ENCODE peak calls at places on chromosome X, in five cellular contexts. One of them, this sample, is unnamed.
A peak's percentile ranks its signal among the peaks of the same experiment; 100 is the strongest.

GRCh38 chrX:70481424-70481823 is 36.8 kb downstream of the DLG3 start:
- DNase-seq in stomach: no peak
- DNase-seq in bronchial epithelial cell: peak; percentile 46
- DNase-seq in mucosa of descending colon: no peak
- DNase-seq in AG04450: no peak
- DNase-seq in this sample: no peak

GRCh38 chrX:149060921-149061320 is 444.2 kb downstream of the IDS start:
- DNase-seq in stomach: no peak
- DNase-seq in bronchial epithelial cell: peak; percentile 7
- DNase-seq in mucosa of descending colon: no peak
- DNase-seq in AG04450: no peak
- DNase-seq in this sample: no peak

GRCh38 chrX:68826113-68826980 is 2.5 kb upstream of the EFNB1 start:
- DNase-seq in stomach: no peak
- DNase-seq in bronchial epithelial cell: peak; percentile 52
- DNase-seq in mucosa of descending colon: no peak
- DNase-seq in AG04450: no peak
- DNase-seq in this sample: no peak

GRCh38 chrX:147226801-147227200 is 412.3 kb upstream of the CXorf51A start:
- DNase-seq in stomach: no peak
- DNase-seq in bronchial epithelial cell: no peak
- DNase-seq in mucosa of descending colon: no peak
- DNase-seq in AG04450: no peak
- DNase-seq in this sample: no peak

GRCh38 chrX:74450803-74451449 is 29.6 kb downstream of the SLC16A2 start:
- DNase-seq in stomach: no peak
- DNase-seq in bronchial epithelial cell: peak; percentile 94
- DNase-seq in mucosa of descending colon: no peak
- DNase-seq in AG04450: peak; percentile 78
- DNase-seq in this sample: no peak

GRCh38 chrX:31499120-31499519 is 427.3 kb upstream of the FTHL17 start:
- DNase-seq in stomach: no peak
- DNase-seq in bronchial epithelial cell: peak; percentile 64
- DNase-seq in mucosa of descending colon: no peak
- DNase-seq in AG04450: no peak
- DNase-seq in this sample: no peak

GRCh38 chrX:39067866-39068265 is 266.6 kb downstream of the MID1IP1 start:
- DNase-seq in stomach: no peak
- DNase-seq in bronchial epithelial cell: no peak
- DNase-seq in mucosa of descending colon: no peak
- DNase-seq in AG04450: no peak
- DNase-seq in this sample: no peak

GRCh38 chrX:30930679-30931078 is 41.6 kb upstream of the TAB3 start:
- DNase-seq in stomach: no peak
- DNase-seq in bronchial epithelial cell: no peak
- DNase-seq in mucosa of descending colon: no peak
- DNase-seq in AG04450: no peak
- DNase-seq in this sample: no peak

GRCh38 chrX:21741378-21741777 is 16.5 kb downstream of the SMPX start:
- DNase-seq in stomach: no peak
- DNase-seq in bronchial epithelial cell: no peak
- DNase-seq in mucosa of descending colon: no peak
- DNase-seq in AG04450: no peak
- DNase-seq in this sample: no peak

GRCh38 chrX:119218198-119218597 is 17.9 kb upstream of the PGRMC1 start:
- DNase-seq in stomach: no peak
- DNase-seq in bronchial epithelial cell: peak; percentile 22
- DNase-seq in mucosa of descending colon: no peak
- DNase-seq in AG04450: no peak
- DNase-seq in this sample: no peak

GRCh38 chrX:134546187-134546586 is 86.2 kb downstream of the HPRT1 start:
- DNase-seq in stomach: no peak
- DNase-seq in bronchial epithelial cell: no peak
- DNase-seq in mucosa of descending colon: no peak
- DNase-seq in AG04450: no peak
- DNase-seq in this sample: no peak

GRCh38 chrX:134545524-134545923 is 85.6 kb downstream of the HPRT1 start:
- DNase-seq in stomach: no peak
- DNase-seq in bronchial epithelial cell: no peak
- DNase-seq in mucosa of descending colon: no peak
- DNase-seq in AG04450: no peak
- DNase-seq in this sample: no peak

GRCh38 chrX:134548257-134548732 is 88.3 kb downstream of the HPRT1 start:
- DNase-seq in stomach: no peak
- DNase-seq in bronchial epithelial cell: no peak
- DNase-seq in mucosa of descending colon: no peak
- DNase-seq in AG04450: no peak
- DNase-seq in this sample: no peak

GRCh38 chrX:134548844-134549205 is 88.9 kb downstream of the HPRT1 start:
- DNase-seq in stomach: no peak
- DNase-seq in bronchial epithelial cell: no peak
- DNase-seq in mucosa of descending colon: peak; percentile 28
- DNase-seq in AG04450: no peak
- DNase-seq in this sample: no peak

DNA sequence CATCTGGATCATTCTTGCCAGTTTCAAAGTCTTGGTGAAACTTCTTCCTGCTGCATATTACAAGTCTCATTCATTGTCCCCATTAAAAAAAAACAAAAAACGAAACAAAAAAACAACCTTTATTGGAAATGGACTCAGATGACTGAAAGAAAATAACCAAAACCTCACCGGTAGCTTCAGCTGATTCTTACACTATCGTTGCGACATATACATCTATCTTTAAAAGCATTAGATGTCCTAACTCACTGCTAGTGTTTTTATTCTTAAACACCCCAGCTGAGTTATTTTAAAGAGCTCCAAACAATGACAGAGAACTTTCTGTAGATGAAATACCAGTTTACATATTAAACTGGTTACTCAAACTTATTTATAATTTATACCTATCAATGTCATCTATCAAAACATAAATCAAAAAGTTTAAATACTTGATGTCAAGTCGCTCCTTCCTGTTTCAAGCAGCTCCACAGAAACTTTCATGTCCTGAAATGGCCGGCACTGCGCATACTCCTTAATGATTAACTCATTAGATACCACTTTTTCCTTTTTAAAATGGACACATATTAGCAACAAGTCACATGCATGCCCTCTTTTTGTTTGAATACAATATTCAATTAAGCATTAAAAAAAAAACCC is 87.2 kb downstream of the HPRT1 start:
- DNase-seq in stomach: no peak
- DNase-seq in bronchial epithelial cell: no peak
- DNase-seq in mucosa of descending colon: no peak
- DNase-seq in AG04450: no peak
- DNase-seq in this sample: no peak
- H3K4me3 ChIP-seq in stomach: no peak overlapping the region
- H3K4me3 ChIP-seq in bronchial epithelial cell: no peak overlapping the region
- H3K4me3 ChIP-seq in mucosa of descending colon: no peak overlapping the region
- H3K4me3 ChIP-seq in AG04450: peak overlapping the region; percentile 80
- H3K4me3 ChIP-seq in this sample: no peak overlapping the region

GRCh38 chrX:71618787-71619186 is 476 bp upstream of the CXCR3 start:
- DNase-seq in stomach: no peak
- DNase-seq in bronchial epithelial cell: no peak
- DNase-seq in mucosa of descending colon: no peak
- DNase-seq in AG04450: no peak
- DNase-seq in this sample: no peak
- H3K4me3 ChIP-seq in stomach: no peak overlapping the region
- H3K4me3 ChIP-seq in bronchial epithelial cell: no peak overlapping the region
- H3K4me3 ChIP-seq in mucosa of descending colon: no peak overlapping the region
- H3K4me3 ChIP-seq in AG04450: no peak overlapping the region
- H3K4me3 ChIP-seq in this sample: peak overlapping the region; percentile 52

GRCh38 chrX:134173541-134174272 is 63.3 kb upstream of the CCDC160 start:
- DNase-seq in stomach: no peak
- DNase-seq in bronchial epithelial cell: no peak
- DNase-seq in mucosa of descending colon: no peak
- DNase-seq in AG04450: no peak
- DNase-seq in this sample: peak; percentile 16
- H3K4me3 ChIP-seq in stomach: peak overlapping the region; percentile 68
- H3K4me3 ChIP-seq in bronchial epithelial cell: no peak overlapping the region
- H3K4me3 ChIP-seq in mucosa of descending colon: no peak overlapping the region
- H3K4me3 ChIP-seq in AG04450: no peak overlapping the region
- H3K4me3 ChIP-seq in this sample: peak overlapping the region; percentile 57

DNA sequence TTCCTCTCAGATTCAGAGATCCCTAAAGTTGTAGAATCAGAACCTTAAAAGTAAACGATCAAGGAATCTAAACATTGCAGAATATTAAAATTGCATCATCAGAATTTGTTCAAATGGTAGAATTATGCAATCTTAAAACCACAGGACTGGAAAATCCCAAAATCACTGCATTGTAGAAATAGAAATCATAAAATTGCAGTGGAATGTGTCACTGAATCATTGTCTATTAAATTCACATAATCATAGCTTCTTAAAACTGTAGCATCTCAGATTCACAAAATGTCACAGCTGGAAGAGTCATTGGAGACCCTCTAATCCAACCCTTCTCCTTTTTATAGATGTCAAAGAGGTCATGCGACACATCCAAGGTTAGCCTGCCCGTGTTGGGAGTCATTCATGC is 15.6 kb downstream of the IQSEC2 start:
- DNase-seq in stomach: no peak
- DNase-seq in bronchial epithelial cell: peak; percentile 63
- DNase-seq in mucosa of descending colon: no peak
- DNase-seq in AG04450: no peak
- DNase-seq in this sample: no peak
- H3K4me3 ChIP-seq in stomach: no peak overlapping the region
- H3K4me3 ChIP-seq in bronchial epithelial cell: no peak overlapping the region
- H3K4me3 ChIP-seq in mucosa of descending colon: no peak overlapping the region
- H3K4me3 ChIP-seq in AG04450: no peak overlapping the region
- H3K4me3 ChIP-seq in this sample: no peak overlapping the region

GRCh38 chrX:17563076-17563475 is 174.2 kb upstream of the SCML1 start:
- DNase-seq in stomach: no peak
- DNase-seq in bronchial epithelial cell: no peak
- DNase-seq in mucosa of descending colon: no peak
- DNase-seq in AG04450: no peak
- DNase-seq in this sample: no peak

GRCh38 chrX:17564689-17565409 is 172.4 kb upstream of the SCML1 start:
- DNase-seq in stomach: no peak
- DNase-seq in bronchial epithelial cell: no peak
- DNase-seq in mucosa of descending colon: no peak
- DNase-seq in AG04450: no peak
- DNase-seq in this sample: no peak

GRCh38 chrX:17563515-17563914 is 173.8 kb upstream of the SCML1 start:
- DNase-seq in stomach: no peak
- DNase-seq in bronchial epithelial cell: peak; percentile 24
- DNase-seq in mucosa of descending colon: no peak
- DNase-seq in AG04450: no peak
- DNase-seq in this sample: no peak

GRCh38 chrX:17559728-17560379 is 177.4 kb upstream of the SCML1 start:
- DNase-seq in stomach: peak; percentile 47
- DNase-seq in bronchial epithelial cell: peak; percentile 78
- DNase-seq in mucosa of descending colon: no peak
- DNase-seq in AG04450: peak; percentile 73
- DNase-seq in this sample: no peak

DNA sequence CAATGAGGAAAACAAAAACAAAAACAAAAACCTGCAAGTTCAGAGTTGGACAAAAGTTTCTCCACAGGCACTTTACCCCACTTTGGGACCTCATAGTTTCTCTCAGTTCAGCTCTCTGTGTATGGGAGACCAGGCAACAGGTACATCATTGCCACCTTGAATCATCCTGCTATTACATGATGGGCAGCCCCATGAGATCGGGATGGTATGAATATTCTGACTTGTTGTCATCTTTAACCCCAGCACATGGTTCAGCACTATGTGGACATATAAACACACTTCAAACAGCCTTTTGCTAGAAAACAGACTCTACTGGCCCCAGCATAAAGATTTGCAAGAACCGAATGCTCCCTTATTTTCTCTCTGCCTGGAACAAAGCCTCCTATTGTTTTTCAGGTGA is 176.9 kb upstream of the SCML1 start:
- DNase-seq in stomach: no peak
- DNase-seq in bronchial epithelial cell: no peak
- DNase-seq in mucosa of descending colon: no peak
- DNase-seq in AG04450: no peak
- DNase-seq in this sample: no peak
- H3K4me3 ChIP-seq in stomach: no peak overlapping the region
- H3K4me3 ChIP-seq in bronchial epithelial cell: no peak overlapping the region
- H3K4me3 ChIP-seq in mucosa of descending colon: no peak overlapping the region
- H3K4me3 ChIP-seq in AG04450: no peak overlapping the region
- H3K4me3 ChIP-seq in this sample: no peak overlapping the region